ENCODE peak calls at places on chromosome 11, in six cellular contexts. E, U, C, R, H and Q are unnamed samples.

GRCh38 chr11:90500922-90501568 is 278.2 kb upstream of the CHORDC1 start:
- DNase-seq in E (no peak), U (no peak), C (no peak), R (no peak), H (no peak), Q (no peak)

GRCh38 chr11:61172888-61173287 is 11.7 kb upstream of the VPS37C start:
- DNase-seq in E (peak; percentile 13), U (no peak), C (peak; percentile 11), R (peak; percentile 11), H (peak; percentile 43), Q (no peak)

GRCh38 chr11:93570759-93571413 is 27.7 kb upstream of the SMCO4 start:
- DNase-seq in E (no peak), U (no peak), C (no peak), R (no peak), H (no peak), Q (no peak)

GRCh38 chr11:70367071-70367470 is 31.3 kb upstream of the CTTN start:
- DNase-seq in E (no peak), U (no peak), C (no peak), R (no peak), H (no peak), Q (peak; percentile 11)

GRCh38 chr11:5618807-5619206 is 6.0 kb upstream of the TRIM34 start:
- DNase-seq in E (no peak), U (no peak), C (no peak), R (no peak), H (no peak), Q (no peak)

GRCh38 chr11:1652778-1653540 is 23.4 kb downstream of the KRTAP5-5 start:
- DNase-seq in E (peak; percentile 78), U (peak; percentile 82), C (peak; percentile 83), R (peak; percentile 84), H (peak; percentile 87), Q (peak; percentile 48)

GRCh38 chr11:73229321-73230275 is 11.5 kb downstream of the P2RY2 start:
- DNase-seq in E (peak; percentile 20), U (peak; percentile 24), C (no peak), R (peak; percentile 44), H (peak; percentile 71), Q (peak; percentile 47)

GRCh38 chr11:58316142-58316541 is 42.7 kb downstream of the OR5B17 start:
- DNase-seq in E (no peak), U (no peak), C (no peak), R (no peak), H (no peak), Q (no peak)

GRCh38 chr11:35098850-35099249 is 40.1 kb upstream of the CD44 start:
- DNase-seq in E (no peak), U (no peak), C (no peak), R (no peak), H (no peak), Q (no peak)

GRCh38 chr11:9530020-9530628 is 43.3 kb upstream of the WEE1 start:
- DNase-seq in E (peak; percentile 22), U (no peak), C (no peak), R (no peak), H (no peak), Q (peak; percentile 46)

GRCh38 chr11:47071871-47072270 is 104.8 kb downstream of the ARFGAP2 start:
- DNase-seq in E (no peak), U (no peak), C (no peak), R (no peak), H (no peak), Q (no peak)

GRCh38 chr11:130455493-130456127 is 7.2 kb downstream of the ADAMTS15 start:
- DNase-seq in E (no peak), U (peak; percentile 59), C (peak; percentile 49), R (no peak), H (no peak), Q (no peak)

GRCh38 chr11:95156916-95157568 is 67.4 kb downstream of the ENDOD1 start:
- DNase-seq in E (no peak), U (no peak), C (no peak), R (peak; percentile 84), H (no peak), Q (no peak)

GRCh38 chr11:43508511-43508918 is 149.8 kb downstream of the TTC17 start:
- DNase-seq in E (no peak), U (peak; percentile 69), C (no peak), R (no peak), H (no peak), Q (no peak)

GRCh38 chr11:74837191-74837590 is 88.5 kb downstream of the RNF169 start:
- DNase-seq in E (no peak), U (no peak), C (no peak), R (no peak), H (no peak), Q (no peak)

GRCh38 chr11:130454495-130455262 is 6.2 kb downstream of the ADAMTS15 start:
- DNase-seq in E (no peak), U (no peak), C (no peak), R (no peak), H (no peak), Q (no peak)

GRCh38 chr11:72814139-72814830 is at the start of gene ATG16L2:
- DNase-seq in E (peak; percentile 87), U (peak; percentile 95), C (peak; percentile 89), R (peak; percentile 93), H (peak; percentile 91), Q (peak; percentile 80)

GRCh38 chr11:75383246-75383645 is 16.1 kb upstream of the RPS3 start:
- DNase-seq in E (peak; percentile 55), U (no peak), C (no peak), R (no peak), H (no peak), Q (peak; percentile 62)

GRCh38 chr11:76918941-76919386 is 58.2 kb downstream of the ACER3 start:
- DNase-seq in E (no peak), U (no peak), C (no peak), R (no peak), H (no peak), Q (no peak)

GRCh38 chr11:11973361-11973800 is 35.0 kb downstream of the DKK3 start:
- DNase-seq in E (peak; percentile 34), U (peak; percentile 43), C (peak; percentile 74), R (peak; percentile 88), H (no peak), Q (no peak)

GRCh38 chr11:116515666-116516184 is 257.1 kb downstream of the BUD13 start:
- DNase-seq in E (no peak), U (no peak), C (peak; percentile 37), R (no peak), H (peak; percentile 45), Q (no peak)

GRCh38 chr11:17004486-17005148 is 9.6 kb downstream of the PLEKHA7 start:
- DNase-seq in E (no peak), U (no peak), C (no peak), R (no peak), H (no peak), Q (no peak)

GRCh38 chr11:2533642-2534115 is 88.9 kb downstream of the KCNQ1 start:
- DNase-seq in E (peak; percentile 76), U (peak; percentile 60), C (peak; percentile 55), R (peak; percentile 86), H (peak; percentile 87), Q (no peak)

GRCh38 chr11:20021771-20022362 is 138.4 kb downstream of the DBX1 start:
- DNase-seq in E (no peak), U (no peak), C (no peak), R (no peak), H (no peak), Q (no peak)

GRCh38 chr11:914747-915493 is 4.3 kb upstream of the CHID1 start:
- DNase-seq in E (peak; percentile 57), U (no peak), C (peak; percentile 50), R (peak; percentile 87), H (no peak), Q (no peak)

GRCh38 chr11:131824766-131825165 is 454.4 kb downstream of the NTM start:
- DNase-seq in E (peak; percentile 29), U (no peak), C (no peak), R (no peak), H (no peak), Q (no peak)

GRCh38 chr11:131833371-131833770 is 463.0 kb downstream of the NTM start:
- DNase-seq in E (no peak), U (no peak), C (no peak), R (no peak), H (no peak), Q (no peak)

GRCh38 chr11:131823772-131824171 is 453.4 kb downstream of the NTM start:
- DNase-seq in E (no peak), U (no peak), C (no peak), R (no peak), H (no peak), Q (no peak)

GRCh38 chr11:131829725-131830124 is 459.3 kb downstream of the NTM start:
- DNase-seq in E (no peak), U (no peak), C (no peak), R (no peak), H (no peak), Q (no peak)

GRCh38 chr11:131827440-131827839 is 457.0 kb downstream of the NTM start:
- DNase-seq in E (no peak), U (no peak), C (no peak), R (no peak), H (no peak), Q (no peak)
- H3K27ac ChIP-seq in E (no peak overlapping the region), U (no peak overlapping the region), C (no peak overlapping the region), R (no peak overlapping the region), H (no peak overlapping the region), Q (no peak overlapping the region)

GRCh38 chr11:68146010-68146540 is 24.9 kb upstream of the CHKA start:
- DNase-seq in E (peak; percentile 99), U (peak; percentile 97), C (peak; percentile 99), R (peak; percentile 89), H (peak; percentile 93), Q (peak; percentile 97)
- TF ChIP-seq POLR2A in E (no peak), U (peak; percentile 63), C (no peak), R (peak; percentile 57), H (no peak), Q (no peak)

GRCh38 chr11:86011175-86011574 is 57.7 kb downstream of the PICALM start:
- DNase-seq in E (no peak), U (no peak), C (no peak), R (no peak), H (no peak), Q (no peak)

GRCh38 chr11:86014221-86014620 is 54.7 kb downstream of the PICALM start:
- DNase-seq in E (no peak), U (no peak), C (no peak), R (no peak), H (no peak), Q (no peak)

GRCh38 chr11:86016451-86016850 is 52.4 kb downstream of the PICALM start:
- DNase-seq in E (no peak), U (no peak), C (no peak), R (no peak), H (no peak), Q (no peak)

GRCh38 chr11:86015699-86016098 is 53.2 kb downstream of the PICALM start:
- DNase-seq in E (no peak), U (no peak), C (no peak), R (no peak), H (no peak), Q (no peak)

DNA sequence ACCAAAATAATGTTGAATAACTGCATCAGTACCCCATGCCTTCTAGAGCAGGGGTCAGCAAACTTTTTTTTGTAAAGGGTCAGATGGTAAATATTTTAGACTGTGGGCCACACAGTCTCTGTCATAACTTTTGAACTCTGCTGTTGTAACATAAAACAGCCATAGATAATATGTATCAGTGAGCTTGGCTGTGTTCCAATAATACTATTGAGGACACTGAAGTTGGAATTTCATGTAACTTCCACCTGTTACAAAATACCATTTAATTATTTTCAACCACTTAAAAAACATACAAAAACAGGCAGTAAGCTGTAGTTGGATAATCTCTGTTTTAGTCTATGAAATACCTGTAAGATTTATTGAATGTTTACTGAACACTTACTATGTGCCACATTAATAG is 55.2 kb downstream of the PICALM start:
- DNase-seq in E (no peak), U (no peak), C (no peak), R (no peak), H (no peak), Q (no peak)
- H3K36me3 ChIP-seq in E (peaks cover 38% of the 10 kb centered on the region), U (peaks cover 52% of the 10 kb centered on the region), C (peaks cover 69% of the 10 kb centered on the region), R (no peaks in the 10 kb centered on the region), H (peaks cover 56% of the 10 kb centered on the region), Q (peaks cover 4% of the 10 kb centered on the region)

GRCh38 chr11:128493570-128493965 is 93.8 kb downstream of the ETS1 start:
- DNase-seq in E (no peak), U (no peak), C (no peak), R (no peak), H (no peak), Q (no peak)
- H3K27ac ChIP-seq in E (peak overlapping the region; percentile 47), U (peak overlapping the region; percentile 59), C (peak overlapping the region; percentile 34), R (peak overlapping the region; percentile 4), H (peak overlapping the region; percentile 69), Q (peak overlapping the region; percentile 69)